ENCODE peak calls at places on chromosomes 1 and 21, in four cellular contexts. One of them, this sample, is unnamed.

GRCh38 chr21:26147535-26147934 is 23.0 kb downstream of the APP start:
- DNase-seq in adipocyte: no peak
- DNase-seq in NCI-H1105: no peak
- DNase-seq in T-helper 2 cell: no peak
- DNase-seq in this sample: no peak

GRCh38 chr1:30312226-30312625 is 411.2 kb downstream of the MATN1 start:
- DNase-seq in adipocyte: no peak
- DNase-seq in NCI-H1105: no peak
- DNase-seq in T-helper 2 cell: no peak
- DNase-seq in this sample: peak

GRCh38 chr1:154747841-154748766 is 122.0 kb downstream of the KCNN3 start:
- DNase-seq in adipocyte: peak
- DNase-seq in NCI-H1105: no peak
- DNase-seq in T-helper 2 cell: no peak
- DNase-seq in this sample: no peak

GRCh38 chr1:24909388-24909898 is 20.6 kb downstream of the RUNX3 start:
- DNase-seq in adipocyte: peak
- DNase-seq in NCI-H1105: no peak
- DNase-seq in T-helper 2 cell: no peak
- DNase-seq in this sample: no peak

GRCh38 chr21:28675265-28676041 is 317.2 kb downstream of the LTN1 start:
- DNase-seq in adipocyte: no peak
- DNase-seq in NCI-H1105: no peak
- DNase-seq in T-helper 2 cell: no peak
- DNase-seq in this sample: no peak

GRCh38 chr1:93880731-93881130 is 1.7 kb upstream of the DNTTIP2 start:
- DNase-seq in adipocyte: no peak
- DNase-seq in NCI-H1105: no peak
- DNase-seq in T-helper 2 cell: no peak
- DNase-seq in this sample: no peak

GRCh38 chr1:161367684-161368398 is at the start of gene CFAP126:
- DNase-seq in adipocyte: peak
- DNase-seq in NCI-H1105: peak
- DNase-seq in T-helper 2 cell: peak
- DNase-seq in this sample: peak

GRCh38 chr1:117169871-117170596 is 40.7 kb downstream of the VTCN1 start:
- DNase-seq in adipocyte: no peak
- DNase-seq in NCI-H1105: no peak
- DNase-seq in T-helper 2 cell: no peak
- DNase-seq in this sample: no peak

GRCh38 chr1:25666437-25666836 is 49.8 kb downstream of the MAN1C1 start:
- DNase-seq in adipocyte: no peak
- DNase-seq in NCI-H1105: no peak
- DNase-seq in T-helper 2 cell: no peak
- DNase-seq in this sample: no peak

GRCh38 chr1:243493156-243494129 is 237.6 kb downstream of the SDCCAG8 start:
- DNase-seq in adipocyte: no peak
- DNase-seq in NCI-H1105: no peak
- DNase-seq in T-helper 2 cell: no peak
- DNase-seq in this sample: peak

GRCh38 chr1:218669431-218669830 is 324.3 kb downstream of the TGFB2 start:
- DNase-seq in adipocyte: no peak
- DNase-seq in NCI-H1105: no peak
- DNase-seq in T-helper 2 cell: no peak
- DNase-seq in this sample: no peak

GRCh38 chr1:2791027-2791760 is 10.3 kb downstream of the TTC34 start:
- DNase-seq in adipocyte: no peak
- DNase-seq in NCI-H1105: no peak
- DNase-seq in T-helper 2 cell: no peak
- DNase-seq in this sample: no peak

GRCh38 chr1:117067528-117068370 is 7.6 kb downstream of the TTF2 start:
- DNase-seq in adipocyte: peak
- DNase-seq in NCI-H1105: peak
- DNase-seq in T-helper 2 cell: no peak
- DNase-seq in this sample: peak

GRCh38 chr1:240860023-240860422 is 248.1 kb upstream of the GREM2 start:
- DNase-seq in adipocyte: no peak
- DNase-seq in NCI-H1105: no peak
- DNase-seq in T-helper 2 cell: no peak
- DNase-seq in this sample: no peak

GRCh38 chr1:213457097-213457680 is 406.1 kb downstream of the RPS6KC1 start:
- DNase-seq in adipocyte: peak
- DNase-seq in NCI-H1105: no peak
- DNase-seq in T-helper 2 cell: no peak
- DNase-seq in this sample: no peak

GRCh38 chr1:76425843-76426145 is 351.2 kb downstream of the ST6GALNAC3 start:
- DNase-seq in adipocyte: peak
- DNase-seq in NCI-H1105: no peak
- DNase-seq in T-helper 2 cell: no peak
- DNase-seq in this sample: no peak

GRCh38 chr1:118982281-118982680 is 5.9 kb downstream of the TBX15 start:
- DNase-seq in adipocyte: no peak
- DNase-seq in NCI-H1105: no peak
- DNase-seq in T-helper 2 cell: no peak
- DNase-seq in this sample: no peak

GRCh38 chr1:29122662-29122986 is 1.1 kb downstream of the TMEM200B start:
- DNase-seq in adipocyte: peak
- DNase-seq in NCI-H1105: no peak
- DNase-seq in T-helper 2 cell: no peak
- DNase-seq in this sample: peak

GRCh38 chr1:226629210-226629895 is 80.8 kb downstream of the STUM start:
- DNase-seq in adipocyte: no peak
- DNase-seq in NCI-H1105: no peak
- DNase-seq in T-helper 2 cell: no peak
- DNase-seq in this sample: no peak

GRCh38 chr1:209202826-209203439 is 380.6 kb upstream of the CAMK1G start:
- DNase-seq in adipocyte: peak
- DNase-seq in NCI-H1105: peak
- DNase-seq in T-helper 2 cell: no peak
- DNase-seq in this sample: no peak

GRCh38 chr21:42063578-42064521 is 7.3 kb upstream of the UMODL1 start:
- DNase-seq in adipocyte: no peak
- DNase-seq in NCI-H1105: no peak
- DNase-seq in T-helper 2 cell: peak
- DNase-seq in this sample: no peak

GRCh38 chr1:35660581-35661473 is 19.5 kb upstream of the PSMB2 start:
- DNase-seq in adipocyte: peak
- DNase-seq in NCI-H1105: no peak
- DNase-seq in T-helper 2 cell: no peak
- DNase-seq in this sample: no peak

GRCh38 chr21:35924714-35925301 is 135.5 kb downstream of the SETD4 start:
- DNase-seq in adipocyte: peak
- DNase-seq in NCI-H1105: no peak
- DNase-seq in T-helper 2 cell: no peak
- DNase-seq in this sample: no peak

GRCh38 chr1:203500279-203500678 is 6.3 kb downstream of the OPTC start:
- DNase-seq in adipocyte: no peak
- DNase-seq in NCI-H1105: no peak
- DNase-seq in T-helper 2 cell: no peak
- DNase-seq in this sample: no peak

GRCh38 chr1:169345500-169345899 is 22.1 kb downstream of the NME7 start:
- DNase-seq in adipocyte: no peak
- DNase-seq in NCI-H1105: no peak
- DNase-seq in T-helper 2 cell: no peak
- DNase-seq in this sample: no peak

GRCh38 chr21:41319273-41319672 is 2.7 kb downstream of the FAM3B start:
- DNase-seq in adipocyte: no peak
- DNase-seq in NCI-H1105: no peak
- DNase-seq in T-helper 2 cell: no peak
- DNase-seq in this sample: no peak

GRCh38 chr1:56061824-56062223 is 517.5 kb downstream of the PLPP3 start:
- DNase-seq in adipocyte: no peak
- DNase-seq in NCI-H1105: no peak
- DNase-seq in T-helper 2 cell: no peak
- DNase-seq in this sample: no peak

GRCh38 chr1:88890790-88891317 is 513 bp downstream of the GTF2B start:
- DNase-seq in adipocyte: peak
- DNase-seq in NCI-H1105: no peak
- DNase-seq in T-helper 2 cell: peak
- DNase-seq in this sample: no peak

GRCh38 chr1:147494998-147495580 is 46.2 kb upstream of the BCL9 start:
- DNase-seq in adipocyte: peak
- DNase-seq in NCI-H1105: peak
- DNase-seq in T-helper 2 cell: peak
- DNase-seq in this sample: peak

GRCh38 chr1:76939107-76939816 is 72.0 kb downstream of the ST6GALNAC5 start:
- DNase-seq in adipocyte: peak
- DNase-seq in NCI-H1105: no peak
- DNase-seq in T-helper 2 cell: no peak
- DNase-seq in this sample: no peak

GRCh38 chr1:239538244-239538988 is 152.0 kb downstream of the CHRM3 start:
- DNase-seq in adipocyte: no peak
- DNase-seq in NCI-H1105: no peak
- DNase-seq in T-helper 2 cell: no peak
- DNase-seq in this sample: no peak

GRCh38 chr1:9615316-9616063 is 26.8 kb downstream of the TMEM201 start:
- DNase-seq in adipocyte: peak
- DNase-seq in NCI-H1105: peak
- DNase-seq in T-helper 2 cell: no peak
- DNase-seq in this sample: no peak

GRCh38 chr1:210239295-210240155 is 6.9 kb downstream of the SERTAD4 start:
- DNase-seq in adipocyte: peak
- DNase-seq in NCI-H1105: no peak
- DNase-seq in T-helper 2 cell: no peak
- DNase-seq in this sample: no peak

GRCh38 chr21:37074546-37074945 is 1.5 kb downstream of the TTC3 start:
- DNase-seq in adipocyte: peak
- DNase-seq in NCI-H1105: peak
- DNase-seq in T-helper 2 cell: no peak
- DNase-seq in this sample: no peak

GRCh38 chr1:112975336-112975735 is 19.3 kb upstream of the SLC16A1 start:
- DNase-seq in adipocyte: no peak
- DNase-seq in NCI-H1105: no peak
- DNase-seq in T-helper 2 cell: no peak
- DNase-seq in this sample: no peak

GRCh38 chr1:99942723-99943122 is 27.1 kb upstream of the SLC35A3 start:
- DNase-seq in adipocyte: no peak
- DNase-seq in NCI-H1105: no peak
- DNase-seq in T-helper 2 cell: no peak
- DNase-seq in this sample: no peak

GRCh38 chr1:75330633-75331032 is 196.4 kb downstream of the LHX8 start:
- DNase-seq in adipocyte: no peak
- DNase-seq in NCI-H1105: no peak
- DNase-seq in T-helper 2 cell: no peak
- DNase-seq in this sample: no peak

GRCh38 chr1:155324717-155325595 is 4.3 kb downstream of the RUSC1 start:
- DNase-seq in adipocyte: peak
- DNase-seq in NCI-H1105: peak
- DNase-seq in T-helper 2 cell: no peak
- DNase-seq in this sample: peak

This sample was measured in ureter.